ENCODE peak calls at places on chromosomes 12 and 14, in four cellular contexts. One of them, this sample, is unnamed.

GRCh38 chr12:111438501-111438900 is 32.8 kb downstream of the SH2B3 start:
- DNase-seq in fibroblast of lung: peak; percentile 78
- DNase-seq in AG09309: no peak
- DNase-seq in thoracic aorta: no peak
- DNase-seq in this sample: no peak

GRCh38 chr14:32134448-32135070 is 57.5 kb downstream of the ARHGAP5 start:
- DNase-seq in fibroblast of lung: peak; percentile 67
- DNase-seq in AG09309: peak; percentile 28
- DNase-seq in thoracic aorta: no peak
- DNase-seq in this sample: no peak

GRCh38 chr14:92556863-92557543 is 43.4 kb downstream of the RIN3 start:
- DNase-seq in fibroblast of lung: no peak
- DNase-seq in AG09309: no peak
- DNase-seq in thoracic aorta: no peak
- DNase-seq in this sample: no peak

GRCh38 chr12:124678421-124678893 is 111.0 kb upstream of the NCOR2 start:
- DNase-seq in fibroblast of lung: no peak
- DNase-seq in AG09309: no peak
- DNase-seq in thoracic aorta: no peak
- DNase-seq in this sample: no peak

GRCh38 chr12:29726321-29726692 is 57.4 kb downstream of the TMTC1 start:
- DNase-seq in fibroblast of lung: peak; percentile 51
- DNase-seq in AG09309: no peak
- DNase-seq in thoracic aorta: no peak
- DNase-seq in this sample: no peak

GRCh38 chr12:65122661-65123060 is 1.6 kb upstream of the WIF1 start:
- DNase-seq in fibroblast of lung: no peak
- DNase-seq in AG09309: no peak
- DNase-seq in thoracic aorta: no peak
- DNase-seq in this sample: no peak

GRCh38 chr12:124747426-124748161 is 116.1 kb downstream of the SCARB1 start:
- DNase-seq in fibroblast of lung: peak; percentile 99
- DNase-seq in AG09309: peak; percentile 93
- DNase-seq in thoracic aorta: no peak
- DNase-seq in this sample: no peak

GRCh38 chr14:55194656-55195355 is 3.4 kb upstream of the DLGAP5 start:
- DNase-seq in fibroblast of lung: no peak
- DNase-seq in AG09309: no peak
- DNase-seq in thoracic aorta: no peak
- DNase-seq in this sample: no peak

GRCh38 chr12:64099430-64099829 is 122.7 kb downstream of the KICS2 start:
- DNase-seq in fibroblast of lung: peak; percentile 99
- DNase-seq in AG09309: peak; percentile 53
- DNase-seq in thoracic aorta: no peak
- DNase-seq in this sample: no peak

GRCh38 chr12:121465921-121466799 is 66.2 kb downstream of the RNF34 start:
- DNase-seq in fibroblast of lung: peak; percentile 15
- DNase-seq in AG09309: no peak
- DNase-seq in thoracic aorta: no peak
- DNase-seq in this sample: no peak

GRCh38 chr12:31959701-31960391 is 631 bp downstream of the RESF1 start:
- DNase-seq in fibroblast of lung: peak; percentile 65
- DNase-seq in AG09309: peak; percentile 7
- DNase-seq in thoracic aorta: peak; percentile 15
- DNase-seq in this sample: peak; percentile 37

GRCh38 chr12:13471471-13471870 is 274.9 kb downstream of the EMP1 start:
- DNase-seq in fibroblast of lung: no peak
- DNase-seq in AG09309: no peak
- DNase-seq in thoracic aorta: no peak
- DNase-seq in this sample: no peak

GRCh38 chr12:89138048-89138852 is 214.1 kb downstream of the DUSP6 start:
- DNase-seq in fibroblast of lung: peak; percentile 52
- DNase-seq in AG09309: no peak
- DNase-seq in thoracic aorta: no peak
- DNase-seq in this sample: no peak

GRCh38 chr14:89625208-89625987 is 208.4 kb upstream of the FOXN3 start:
- DNase-seq in fibroblast of lung: peak; percentile 60
- DNase-seq in AG09309: no peak
- DNase-seq in thoracic aorta: no peak
- DNase-seq in this sample: no peak

GRCh38 chr14:92969470-92970232 is 46.7 kb downstream of the CHGA start:
- DNase-seq in fibroblast of lung: no peak
- DNase-seq in AG09309: no peak
- DNase-seq in thoracic aorta: no peak
- DNase-seq in this sample: no peak

GRCh38 chr12:93660996-93661395 is 16.2 kb upstream of the CRADD start:
- DNase-seq in fibroblast of lung: no peak
- DNase-seq in AG09309: no peak
- DNase-seq in thoracic aorta: no peak
- DNase-seq in this sample: no peak

GRCh38 chr12:43338848-43339526 is 213.0 kb downstream of the ADAMTS20 start:
- DNase-seq in fibroblast of lung: peak; percentile 77
- DNase-seq in AG09309: peak; percentile 49
- DNase-seq in thoracic aorta: no peak
- DNase-seq in this sample: no peak

GRCh38 chr14:24271134-24271833 is at the start of gene RABGGTA:
- DNase-seq in fibroblast of lung: peak; percentile 85
- DNase-seq in AG09309: peak; percentile 46
- DNase-seq in thoracic aorta: peak; percentile 21
- DNase-seq in this sample: peak; percentile 96

GRCh38 chr12:21666722-21667121 is 9.1 kb upstream of the LDHB start:
- DNase-seq in fibroblast of lung: peak; percentile 25
- DNase-seq in AG09309: no peak
- DNase-seq in thoracic aorta: no peak
- DNase-seq in this sample: no peak

GRCh38 chr12:123951467-123951866 is 21.2 kb downstream of the CCDC92 start:
- DNase-seq in fibroblast of lung: no peak
- DNase-seq in AG09309: no peak
- DNase-seq in thoracic aorta: no peak
- DNase-seq in this sample: no peak

GRCh38 chr12:84361651-84362551 is 550.7 kb downstream of the SLC6A15 start:
- DNase-seq in fibroblast of lung: no peak
- DNase-seq in AG09309: no peak
- DNase-seq in thoracic aorta: no peak
- DNase-seq in this sample: no peak

GRCh38 chr14:22824711-22825359 is 4.9 kb upstream of the MRPL52 start:
- DNase-seq in fibroblast of lung: peak; percentile 98
- DNase-seq in AG09309: peak; percentile 81
- DNase-seq in thoracic aorta: no peak
- DNase-seq in this sample: peak; percentile 82

GRCh38 chr12:66555113-66555512 is 123.8 kb downstream of the GRIP1 start:
- DNase-seq in fibroblast of lung: peak; percentile 6
- DNase-seq in AG09309: no peak
- DNase-seq in thoracic aorta: no peak
- DNase-seq in this sample: no peak

GRCh38 chr14:70881549-70882174 is 25.6 kb upstream of the PCNX1 start:
- DNase-seq in fibroblast of lung: no peak
- DNase-seq in AG09309: no peak
- DNase-seq in thoracic aorta: no peak
- DNase-seq in this sample: no peak

GRCh38 chr12:102730996-102731395 is 186.0 kb downstream of the PAH start:
- DNase-seq in fibroblast of lung: no peak
- DNase-seq in AG09309: no peak
- DNase-seq in thoracic aorta: no peak
- DNase-seq in this sample: no peak

GRCh38 chr14:23439107-23439835 is 3.8 kb upstream of the MYH7 start:
- DNase-seq in fibroblast of lung: no peak
- DNase-seq in AG09309: no peak
- DNase-seq in thoracic aorta: no peak
- DNase-seq in this sample: peak; percentile 64

GRCh38 chr12:46370792-46371717 is 1.5 kb downstream of the SLC38A2 start:
- DNase-seq in fibroblast of lung: peak; percentile 83
- DNase-seq in AG09309: no peak
- DNase-seq in thoracic aorta: peak; percentile 62
- DNase-seq in this sample: peak; percentile 98
- TF ChIP-seq CTCF in fibroblast of lung: no peak
- TF ChIP-seq CTCF in AG09309: no peak
- TF ChIP-seq CTCF in thoracic aorta: no peak
- TF ChIP-seq CTCF in this sample: no peak

DNA sequence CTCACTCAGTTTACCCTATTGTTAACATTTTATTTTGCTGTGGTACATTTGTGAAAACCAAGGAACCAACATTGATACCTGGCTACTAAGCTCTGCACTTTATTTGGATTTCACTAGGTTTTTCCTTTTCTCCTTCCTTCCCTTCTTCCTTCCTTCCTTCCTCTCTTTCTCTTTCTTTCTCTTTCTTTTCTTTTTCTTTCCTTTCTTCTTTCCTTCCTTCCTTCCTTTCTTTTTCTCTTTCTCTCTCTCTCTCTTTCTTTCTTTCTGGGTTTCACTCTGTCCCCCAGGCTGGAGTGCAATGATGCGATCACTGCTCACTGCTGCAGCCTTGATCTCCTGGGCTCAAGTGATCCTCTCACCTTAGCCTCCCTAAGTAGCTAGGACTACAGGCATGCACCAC is 29.1 kb upstream of the TMEM263 start:
- DNase-seq in fibroblast of lung: no peak
- DNase-seq in AG09309: no peak
- DNase-seq in thoracic aorta: no peak
- DNase-seq in this sample: no peak
- TF ChIP-seq CTCF in fibroblast of lung: no peak
- TF ChIP-seq CTCF in AG09309: no peak
- TF ChIP-seq CTCF in thoracic aorta: no peak
- TF ChIP-seq CTCF in this sample: no peak

DNA sequence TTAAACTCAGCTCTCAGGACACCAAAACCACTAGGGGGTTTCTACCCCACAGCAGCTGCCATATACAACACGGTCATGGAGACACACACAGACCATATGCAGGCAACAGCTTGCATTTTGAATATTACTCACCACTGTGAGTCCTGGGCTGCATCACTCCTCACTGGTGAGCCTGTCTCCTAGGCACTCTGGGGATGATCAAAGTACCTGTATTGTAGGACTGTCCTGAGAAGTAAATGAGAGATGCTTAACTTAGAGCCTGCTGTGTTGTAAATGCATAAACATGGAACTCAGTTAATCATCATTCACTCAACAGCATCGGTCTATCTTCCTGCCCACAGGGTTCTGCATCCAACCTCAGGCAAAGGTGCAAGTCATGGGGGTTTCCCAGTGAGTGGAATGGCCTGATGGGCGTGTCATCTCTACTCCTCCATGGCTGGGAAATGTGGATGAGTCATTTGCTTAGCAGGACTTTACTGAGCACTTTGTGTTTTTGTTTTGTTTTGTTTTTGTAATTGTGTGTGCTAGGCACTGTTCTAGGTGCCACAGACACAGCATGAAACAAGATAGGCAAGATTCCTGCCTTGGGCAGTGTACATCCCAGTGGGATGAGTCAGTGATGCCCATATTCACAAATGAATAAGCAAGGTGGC is 1141.2 kb upstream of the TMEM132C start:
- DNase-seq in fibroblast of lung: peak; percentile 86
- DNase-seq in AG09309: peak; percentile 56
- DNase-seq in thoracic aorta: no peak
- DNase-seq in this sample: no peak
- TF ChIP-seq CTCF in fibroblast of lung: no peak
- TF ChIP-seq CTCF in AG09309: no peak
- TF ChIP-seq CTCF in thoracic aorta: no peak
- TF ChIP-seq CTCF in this sample: no peak

GRCh38 chr12:131642771-131643170 is 68.1 kb upstream of the SFSWAP start:
- DNase-seq in fibroblast of lung: no peak
- DNase-seq in AG09309: no peak
- DNase-seq in thoracic aorta: no peak
- DNase-seq in this sample: no peak
- TF ChIP-seq CTCF in fibroblast of lung: no peak
- TF ChIP-seq CTCF in AG09309: no peak
- TF ChIP-seq CTCF in thoracic aorta: no peak
- TF ChIP-seq CTCF in this sample: no peak

DNA sequence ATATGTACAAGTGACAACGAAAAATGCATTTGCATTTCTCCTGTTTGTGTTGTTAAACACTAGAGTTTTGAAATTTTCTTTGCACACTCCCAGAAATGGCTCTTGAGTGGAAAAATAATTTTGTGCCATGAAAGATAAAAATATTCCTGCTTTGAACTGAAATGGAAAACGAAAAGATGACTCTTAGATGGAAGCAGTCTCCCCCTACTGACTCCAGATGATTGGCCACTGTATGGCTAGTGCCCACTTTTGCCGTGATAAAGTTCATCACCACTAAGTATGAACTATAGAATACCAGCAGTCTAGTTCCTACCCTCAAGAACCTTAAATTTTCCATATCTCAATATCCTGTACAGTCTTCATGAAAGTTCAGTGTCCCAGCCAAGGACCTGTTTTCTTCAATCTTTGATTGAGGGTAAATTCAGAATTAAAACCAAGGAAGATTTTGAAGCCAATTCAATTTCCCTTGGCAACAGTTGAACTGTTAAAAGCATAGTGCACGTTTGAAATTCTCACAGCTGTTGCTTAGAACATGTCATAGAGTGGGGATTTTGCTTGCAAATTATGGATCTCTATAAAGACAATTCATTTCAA is 1.6 kb upstream of the PPP2R5E start:
- DNase-seq in fibroblast of lung: peak; percentile 26
- DNase-seq in AG09309: no peak
- DNase-seq in thoracic aorta: no peak
- DNase-seq in this sample: no peak
- TF ChIP-seq CTCF in fibroblast of lung: peak; percentile 67
- TF ChIP-seq CTCF in AG09309: peak; percentile 69
- TF ChIP-seq CTCF in thoracic aorta: no peak
- TF ChIP-seq CTCF in this sample: no peak

This sample was measured in lower leg skin.